ENCODE peak calls at places on chromosomes 6 and 20, in five cellular contexts. Y is colonic mucosa; H is CD8-positive, alpha-beta T cell; U is naive thymus-derived CD4-positive, alpha-beta T cell; G is transverse colon. X is an unnamed sample.

GRCh38 chr6:7939864-7940228 is 29.3 kb upstream of the TXNDC5 start:
- DNase-seq in Y (no peak), H (no peak), U (no peak), G (no peak), X (no peak)

GRCh38 chr20:17919149-17919548 is 49.4 kb downstream of the SNX5 start:
- DNase-seq in Y (no peak), H (no peak), U (no peak), G (no peak), X (no peak)

GRCh38 chr6:61688165-61688564 is 597.9 kb downstream of the KHDRBS2 start:
- DNase-seq in Y (no peak), H (no peak), U (no peak), G (no peak), X (no peak)

GRCh38 chr20:39789411-39789810 is 827.3 kb downstream of the DHX35 start:
- DNase-seq in Y (no peak), H (no peak), U (no peak), G (no peak), X (no peak)

GRCh38 chr6:3336859-3337515 is 78.2 kb downstream of the PSMG4 start:
- DNase-seq in Y (peak), H (no peak), U (no peak), G (no peak), X (no peak)

GRCh38 chr6:84805145-84805544 is 40.7 kb upstream of the TBX18 start:
- DNase-seq in Y (no peak), H (no peak), U (no peak), G (no peak), X (no peak)

GRCh38 chr20:50379049-50379990 is 130.9 kb upstream of the PTPN1 start:
- DNase-seq in Y (peak), H (no peak), U (no peak), G (peak), X (peak)

GRCh38 chr20:53030061-53030460 is 57.9 kb downstream of the TSHZ2 start:
- DNase-seq in Y (no peak), H (no peak), U (no peak), G (no peak), X (no peak)

GRCh38 chr6:10759312-10759839 is 11.8 kb downstream of the TMEM14B start:
- DNase-seq in Y (no peak), H (no peak), U (no peak), G (no peak), X (no peak)

X was measured in CD14-positive monocyte.